ENCODE peak calls at places on chromosomes 11 and 22, in four cellular contexts. B is OCI-LY7; M is CD8-positive, alpha-beta memory T cell; C is sigmoid colon. A is an unnamed sample. For H3K9me3, the result is how much of the 10 kb centered on the place peaks cover.

GRCh38 chr22:31973739-31974138 is 29.4 kb downstream of the YWHAH start:
- DNase-seq in M (no peak), B (no peak), C (no peak), A (no peak)

GRCh38 chr11:11486002-11486401 is 133.0 kb upstream of the CSNK2A3 start:
- DNase-seq in B (no peak), C (no peak), M (no peak), A (no peak)

GRCh38 chr22:29740216-29740615 is 20.4 kb downstream of the CABP7 start:
- DNase-seq in B (no peak), M (no peak), C (no peak), A (no peak)

GRCh38 chr11:35541621-35542375 is 16.4 kb upstream of the PAMR1 start:
- DNase-seq in M (no peak), B (no peak), C (peak), A (no peak)

GRCh38 chr11:64880240-64881001 is 2.0 kb upstream of the EHD1 start:
- DNase-seq in B (no peak), C (no peak), M (no peak), A (no peak)

GRCh38 chr11:74321487-74322188 is 10.2 kb upstream of the P4HA3 start:
- DNase-seq in C (no peak), B (peak), M (no peak), A (no peak)

GRCh38 chr11:17585911-17586695 is 39.0 kb downstream of the OTOG start:
- DNase-seq in M (no peak), B (no peak), C (peak), A (no peak)

GRCh38 chr11:110782616-110783015 is 70.4 kb upstream of the ARHGAP20 start:
- DNase-seq in C (no peak), B (no peak), M (no peak), A (no peak)

GRCh38 chr11:129637473-129637872 is 178.2 kb upstream of the TMEM45B start:
- DNase-seq in C (no peak), M (no peak), B (no peak), A (no peak)

GRCh38 chr11:19432370-19433163 is 191.8 kb upstream of the E2F8 start:
- DNase-seq in C (no peak), B (peak), M (no peak), A (no peak)

GRCh38 chr22:27412866-27413445 is 388.6 kb downstream of the MN1 start:
- DNase-seq in M (no peak), B (no peak), C (no peak), A (no peak)

GRCh38 chr22:19719055-19719482 is 4.3 kb upstream of the GP1BB start:
- DNase-seq in M (no peak), B (no peak), C (no peak), A (no peak)

GRCh38 chr11:7457211-7457610 is 28.1 kb upstream of the OLFML1 start:
- DNase-seq in B (no peak), C (no peak), M (no peak), A (no peak)

GRCh38 chr11:97364047-97364446 is 974.2 kb downstream of the JRKL start:
- DNase-seq in C (no peak), B (no peak), M (no peak), A (no peak)

GRCh38 chr22:38310518-38311330 is 6.5 kb downstream of the CSNK1E start:
- DNase-seq in C (peak), M (no peak), B (no peak), A (no peak)

GRCh38 chr22:40043086-40043485 is 48.3 kb downstream of the FAM83F start:
- DNase-seq in M (no peak), B (no peak), C (peak), A (no peak)

GRCh38 chr11:92627615-92628201 is 341.7 kb upstream of the MTNR1B start:
- DNase-seq in C (no peak), B (no peak), M (no peak), A (no peak)

GRCh38 chr11:19988598-19988997 is 171.7 kb downstream of the DBX1 start:
- DNase-seq in B (no peak), C (peak), M (no peak), A (no peak)

GRCh38 chr22:25843660-25844275 is 101.8 kb downstream of the MYO18B start:
- DNase-seq in B (no peak), C (no peak), M (no peak), A (no peak)

GRCh38 chr11:91382946-91383345 is 841.7 kb upstream of the FAT3 start:
- DNase-seq in M (no peak), C (no peak), B (no peak), A (no peak)

GRCh38 chr22:21020802-21021429 is 6.0 kb downstream of the P2RX6 start:
- DNase-seq in M (no peak), B (peak), C (no peak), A (no peak)

GRCh38 chr11:126129681-126130671 is 67.3 kb upstream of the CDON start:
- DNase-seq in M (no peak), B (no peak), C (peak), A (no peak)

GRCh38 chr22:20204281-20204680 is 53.4 kb upstream of the CCDC188 start:
- DNase-seq in C (no peak), M (no peak), B (no peak), A (no peak)

GRCh38 chr11:47477323-47477722 is 28.4 kb upstream of the RAPSN start:
- DNase-seq in M (no peak), B (no peak), C (no peak), A (no peak)

GRCh38 chr11:108967571-108967970 is 302.7 kb downstream of the DDX10 start:
- DNase-seq in M (no peak), C (peak), B (no peak), A (no peak)

GRCh38 chr11:15622231-15622890 is 507.6 kb downstream of the INSC start:
- DNase-seq in C (no peak), B (no peak), M (no peak), A (no peak)

GRCh38 chr11:19218801-19219460 is 17.1 kb upstream of the CSRP3 start:
- DNase-seq in B (no peak), M (no peak), C (no peak), A (no peak)

GRCh38 chr22:19896665-19897355 is 42.1 kb upstream of the GNB1L start:
- DNase-seq in M (no peak), C (no peak), B (peak), A (no peak)

GRCh38 chr11:73192272-73192671 is 25.8 kb upstream of the P2RY2 start:
- DNase-seq in M (no peak), B (no peak), C (peak), A (no peak)

GRCh38 chr22:41539146-41540005 is 4.9 kb downstream of the POLR3H start:
- DNase-seq in M (no peak), C (no peak), B (no peak), A (no peak)

GRCh38 chr22:18101536-18101935 is 9.1 kb upstream of the TUBA8 start:
- DNase-seq in C (no peak), B (no peak), M (no peak), A (no peak)

GRCh38 chr22:48868554-48868953 is 959.1 kb downstream of the BRD1 start:
- DNase-seq in M (peak), B (no peak), C (peak), A (no peak)
- H3K9me3 ChIP-seq in M (under half), B (under half), C (under half), A (under half)

GRCh38 chr11:50187220-50187619 is 154.5 kb downstream of the OR4C45 start:
- DNase-seq in C (no peak), B (no peak), M (no peak), A (no peak)
- H3K9me3 ChIP-seq in C (under half), B (under half), M (under half), A (under half)

GRCh38 chr11:37353192-37353591 is 755.2 kb upstream of the RAG2 start:
- DNase-seq in C (no peak), M (no peak), B (no peak), A (no peak)
- H3K9me3 ChIP-seq in C (under half), M (under half), B (under half), A (under half)

GRCh38 chr22:47687776-47688175 is 925.3 kb downstream of the TBC1D22A start:
- DNase-seq in B (no peak), C (no peak), M (no peak), A (no peak)
- H3K9me3 ChIP-seq in B (under half), C (under half), M (under half), A (under half)

GRCh38 chr11:2651054-2651617 is 48.7 kb downstream of the KCNQ1OT1 start:
- DNase-seq in B (no peak), M (no peak), C (no peak), A (no peak)

GRCh38 chr11:2651826-2652237 is 48.0 kb downstream of the KCNQ1OT1 start:
- DNase-seq in M (no peak), B (no peak), C (no peak), A (no peak)

GRCh38 chr11:2653930-2654739 is 45.7 kb downstream of the KCNQ1OT1 start:
- DNase-seq in B (no peak), C (no peak), M (no peak), A (no peak)

GRCh38 chr11:2652857-2653643 is 46.7 kb downstream of the KCNQ1OT1 start:
- DNase-seq in M (no peak), C (no peak), B (no peak), A (no peak)

DNA sequence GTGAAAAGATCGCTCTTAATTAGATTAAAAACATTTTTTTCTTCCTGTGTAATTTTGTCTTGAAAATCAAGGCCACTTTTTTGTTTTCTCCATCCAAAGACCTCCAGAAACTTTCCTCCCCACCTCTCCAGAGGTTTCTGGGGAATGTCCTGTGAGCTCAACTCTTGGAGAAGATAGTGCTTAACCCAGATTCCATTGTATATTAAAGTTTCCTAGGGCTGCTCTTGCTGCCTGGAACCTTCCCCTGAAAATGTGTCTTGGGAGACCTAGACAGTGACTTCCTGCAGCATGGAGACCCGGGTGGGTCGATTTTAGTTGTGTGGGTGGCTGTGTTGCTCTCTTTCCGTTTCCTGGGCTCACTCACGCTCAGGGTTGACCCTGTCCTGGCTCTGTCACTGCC is 47.4 kb downstream of the KCNQ1OT1 start:
- DNase-seq in C (no peak), B (no peak), M (no peak), A (no peak)
- H3K9me3 ChIP-seq in C (under half), B (under half), M (under half), A (under half)

GRCh38 chr11:29802522-29802921 is 214.3 kb downstream of the KCNA4 start:
- DNase-seq in M (no peak), B (no peak), C (no peak), A (no peak)
- H3K9me3 ChIP-seq in M (under half), B (under half), C (under half), A (under half)

DNA sequence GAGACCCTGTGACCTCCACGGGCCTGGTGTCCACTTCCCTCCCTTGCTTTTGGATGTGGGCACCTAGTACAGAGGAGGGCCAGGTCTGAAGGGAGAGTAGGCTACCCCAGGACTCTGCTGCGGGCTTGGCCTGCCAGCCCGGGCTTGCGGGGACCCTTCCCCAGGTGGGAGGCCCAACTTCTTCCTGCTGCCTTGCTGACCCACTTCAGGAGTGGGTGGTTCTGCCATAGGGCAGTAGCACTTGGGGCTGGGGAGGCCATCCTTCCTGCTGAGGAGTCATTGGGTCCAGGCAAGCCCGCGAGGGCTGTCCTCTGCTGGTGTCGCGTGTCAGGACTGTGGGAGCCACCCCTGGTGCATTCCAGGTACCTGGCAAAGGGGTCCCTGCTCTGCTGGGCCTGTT is 1250.0 kb downstream of the BRD1 start:
- DNase-seq in M (no peak), C (no peak), B (no peak), A (no peak)
- H3K9me3 ChIP-seq in M (under half), C (under half), B (under half), A (under half)

GRCh38 chr11:69032833-69033232 is 15.9 kb upstream of the TPCN2 start:
- DNase-seq in B (no peak), M (no peak), C (no peak), A (no peak)
- H3K9me3 ChIP-seq in B (under half), M (under half), C (under half), A (under half)

A was measured in T-helper 17 cell.